ENCODE peak calls at places on chromosome 12, in nine cellular contexts. W is heart right ventricle; I is activated CD8-positive, alpha-beta memory T cell treated with anti-CD3 and anti-CD28 coated beads for 48 hours; F is EL; Y is fibroblast of gingiva; Z is LoVo; P is vagina; K is H9; A is kidney epithelial cell. B is an unnamed sample.
A peak's percentile ranks its signal among the peaks of the same experiment; 100 is the strongest.

GRCh38 chr12:113161415-113162016 is 12.0 kb downstream of the CFAP73 start:
- DNase-seq in I (no peak), Z (no peak), Y (no peak), P (no peak), K (peak; percentile 100), A (no peak), W (no peak), F (peak; percentile 17), B (no peak)

GRCh38 chr12:48002179-48002601 is 2.1 kb downstream of the COL2A1 start:
- DNase-seq in A (no peak), I (no peak), P (no peak), W (no peak), Y (no peak), Z (peak; percentile 20), F (no peak), K (peak; percentile 64), B (peak; percentile 13)

GRCh38 chr12:117069926-117070900 is 29.0 kb downstream of the TESC start:
- DNase-seq in A (no peak), P (no peak), K (peak; percentile 58), Y (no peak), I (no peak), W (no peak), F (no peak), Z (no peak), B (no peak)

GRCh38 chr12:89357297-89357730 is 5.0 kb upstream of the DUSP6 start:
- DNase-seq in A (peak; percentile 86), Y (no peak), K (no peak), P (no peak), W (no peak), F (no peak), Z (no peak), I (no peak), B (no peak)

GRCh38 chr12:90299121-90299520 is 590.5 kb upstream of the ATP2B1 start:
- DNase-seq in F (no peak), Y (no peak), P (no peak), K (no peak), W (no peak), I (no peak), A (no peak), Z (no peak), B (no peak)

GRCh38 chr12:96073346-96074336 is 38.3 kb upstream of the LTA4H start:
- DNase-seq in Y (no peak), I (no peak), A (peak; percentile 39), K (no peak), W (no peak), Z (peak; percentile 32), F (no peak), P (no peak), B (no peak)

GRCh38 chr12:26791328-26791791 is 41.6 kb downstream of the ITPR2 start:
- DNase-seq in Z (no peak), I (no peak), P (no peak), A (no peak), W (no peak), F (peak; percentile 63), K (no peak), Y (peak; percentile 49), B (peak; percentile 30)

GRCh38 chr12:58148405-58148804 is 207.0 kb downstream of the ATP23 start:
- DNase-seq in F (peak; percentile 83), Z (peak; percentile 25), I (no peak), W (no peak), A (peak; percentile 73), P (no peak), Y (peak; percentile 68), K (no peak), B (peak; percentile 5)

GRCh38 chr12:124392991-124393790 is 98.3 kb downstream of the RFLNA start:
- DNase-seq in A (no peak), I (no peak), F (peak; percentile 84), W (peak; percentile 90), Y (peak; percentile 94), P (no peak), Z (no peak), K (peak; percentile 67), B (peak; percentile 91)

GRCh38 chr12:53452159-53453077 is 516 bp downstream of the PCBP2 start:
- DNase-seq in F (peak; percentile 81), I (peak; percentile 53), A (peak; percentile 41), Y (peak; percentile 91), Z (peak; percentile 72), W (peak; percentile 93), P (peak; percentile 92), K (peak; percentile 89), B (peak; percentile 93)